ENCODE peak calls at places on chromosomes 2 and 18, in four cellular contexts. One of them, this sample, is unnamed.

GRCh38 chr2:11676640-11677039 is 6.6 kb upstream of the NTSR2 start:
- DNase-seq in transverse colon: no peak
- DNase-seq in WERI-Rb-1: peak
- DNase-seq in IMR-90: no peak
- DNase-seq in this sample: no peak

GRCh38 chr18:79519751-79520472 is 124.2 kb downstream of the NFATC1 start:
- DNase-seq in IMR-90: peak
- DNase-seq in transverse colon: no peak
- DNase-seq in WERI-Rb-1: no peak
- DNase-seq in this sample: no peak

GRCh38 chr2:12861344-12861942 is 144.7 kb downstream of the TRIB2 start:
- DNase-seq in WERI-Rb-1: no peak
- DNase-seq in IMR-90: peak
- DNase-seq in transverse colon: no peak
- DNase-seq in this sample: no peak

GRCh38 chr2:17171446-17172049 is 346.7 kb downstream of the RAD51AP2 start:
- DNase-seq in transverse colon: no peak
- DNase-seq in IMR-90: peak
- DNase-seq in WERI-Rb-1: peak
- DNase-seq in this sample: no peak

GRCh38 chr2:12347049-12347448 is 369.7 kb upstream of the TRIB2 start:
- DNase-seq in transverse colon: no peak
- DNase-seq in IMR-90: peak
- DNase-seq in WERI-Rb-1: no peak
- DNase-seq in this sample: no peak

GRCh38 chr2:188596054-188596453 is 304.4 kb downstream of the GULP1 start:
- DNase-seq in transverse colon: no peak
- DNase-seq in WERI-Rb-1: no peak
- DNase-seq in IMR-90: peak
- DNase-seq in this sample: no peak

GRCh38 chr2:189327879-189328351 is 113.4 kb upstream of the WDR75 start:
- DNase-seq in transverse colon: no peak
- DNase-seq in IMR-90: peak
- DNase-seq in WERI-Rb-1: no peak
- DNase-seq in this sample: no peak

GRCh38 chr2:219709261-219709867 is 81.9 kb downstream of the SLC4A3 start:
- DNase-seq in WERI-Rb-1: no peak
- DNase-seq in transverse colon: no peak
- DNase-seq in IMR-90: no peak
- DNase-seq in this sample: no peak

GRCh38 chr2:42328148-42328833 is 32.7 kb downstream of the COX7A2L start:
- DNase-seq in WERI-Rb-1: no peak
- DNase-seq in IMR-90: peak
- DNase-seq in transverse colon: no peak
- DNase-seq in this sample: no peak

GRCh38 chr2:240468300-240469238 is 33.1 kb downstream of the GPC1 start:
- DNase-seq in transverse colon: peak
- DNase-seq in WERI-Rb-1: peak
- DNase-seq in IMR-90: no peak
- DNase-seq in this sample: no peak

GRCh38 chr2:25817006-25817405 is 61.3 kb downstream of the ASXL2 start:
- DNase-seq in transverse colon: no peak
- DNase-seq in IMR-90: peak
- DNase-seq in WERI-Rb-1: no peak
- DNase-seq in this sample: no peak

GRCh38 chr2:179263015-179263414 is 1.6 kb downstream of the SESTD1 start:
- DNase-seq in IMR-90: peak
- DNase-seq in WERI-Rb-1: no peak
- DNase-seq in transverse colon: no peak
- DNase-seq in this sample: no peak

GRCh38 chr2:26587966-26588365 is 53.2 kb downstream of the CIB4 start:
- DNase-seq in IMR-90: no peak
- DNase-seq in transverse colon: no peak
- DNase-seq in WERI-Rb-1: peak
- DNase-seq in this sample: no peak

GRCh38 chr2:68714866-68715265 is 19.7 kb upstream of the ARHGAP25 start:
- DNase-seq in IMR-90: no peak
- DNase-seq in transverse colon: peak
- DNase-seq in WERI-Rb-1: no peak
- DNase-seq in this sample: peak

GRCh38 chr2:61470122-61470951 is 550 bp downstream of the USP34 start:
- DNase-seq in WERI-Rb-1: peak
- DNase-seq in IMR-90: no peak
- DNase-seq in transverse colon: peak
- DNase-seq in this sample: peak

GRCh38 chr2:100921685-100922161 is 80.4 kb upstream of the RPL31 start:
- DNase-seq in IMR-90: peak
- DNase-seq in WERI-Rb-1: no peak
- DNase-seq in transverse colon: no peak
- DNase-seq in this sample: no peak

GRCh38 chr18:136433-136832 is 21.9 kb upstream of the USP14 start:
- DNase-seq in IMR-90: no peak
- DNase-seq in transverse colon: peak
- DNase-seq in WERI-Rb-1: no peak
- DNase-seq in this sample: no peak

GRCh38 chr18:59821983-59822382 is 77.8 kb upstream of the PMAIP1 start:
- DNase-seq in WERI-Rb-1: no peak
- DNase-seq in transverse colon: no peak
- DNase-seq in IMR-90: peak
- DNase-seq in this sample: no peak

GRCh38 chr2:120323214-120323613 is 22.7 kb upstream of the INHBB start:
- DNase-seq in WERI-Rb-1: no peak
- DNase-seq in IMR-90: peak
- DNase-seq in transverse colon: no peak
- DNase-seq in this sample: peak

GRCh38 chr18:52766002-52766540 is 426.1 kb downstream of the DCC start:
- DNase-seq in WERI-Rb-1: no peak
- DNase-seq in transverse colon: no peak
- DNase-seq in IMR-90: no peak
- DNase-seq in this sample: no peak

GRCh38 chr18:3782901-3783300 is 332.9 kb downstream of the TGIF1 start:
- DNase-seq in IMR-90: peak
- DNase-seq in transverse colon: no peak
- DNase-seq in WERI-Rb-1: no peak
- DNase-seq in this sample: no peak

GRCh38 chr2:230875347-230876315 is 10.9 kb downstream of the ITM2C start:
- DNase-seq in IMR-90: no peak
- DNase-seq in WERI-Rb-1: no peak
- DNase-seq in transverse colon: no peak
- DNase-seq in this sample: no peak

GRCh38 chr18:62637807-62638687 is 77.3 kb upstream of the PHLPP1 start:
- DNase-seq in transverse colon: peak
- DNase-seq in WERI-Rb-1: peak
- DNase-seq in IMR-90: peak
- DNase-seq in this sample: no peak

GRCh38 chr2:234496442-234496834 is 443 bp downstream of the ARL4C start:
- DNase-seq in WERI-Rb-1: peak
- DNase-seq in IMR-90: no peak
- DNase-seq in transverse colon: peak
- DNase-seq in this sample: no peak

GRCh38 chr2:238420878-238421694 is 5.6 kb upstream of the ASB1 start:
- DNase-seq in transverse colon: no peak
- DNase-seq in WERI-Rb-1: no peak
- DNase-seq in IMR-90: no peak
- DNase-seq in this sample: no peak

GRCh38 chr2:240624011-240624949 is 1.0 kb upstream of the GPR35 start:
- DNase-seq in transverse colon: no peak
- DNase-seq in WERI-Rb-1: peak
- DNase-seq in IMR-90: no peak
- DNase-seq in this sample: peak

GRCh38 chr2:71609029-71609428 is 155.7 kb downstream of the DYSF start:
- DNase-seq in IMR-90: no peak
- DNase-seq in WERI-Rb-1: no peak
- DNase-seq in transverse colon: no peak
- DNase-seq in this sample: no peak

GRCh38 chr2:233901884-233902283 is 15.3 kb upstream of the TRPM8 start:
- DNase-seq in transverse colon: no peak
- DNase-seq in WERI-Rb-1: peak
- DNase-seq in IMR-90: no peak
- DNase-seq in this sample: no peak

GRCh38 chr2:192151848-192152247 is 42.9 kb downstream of the TMEFF2 start:
- DNase-seq in transverse colon: no peak
- DNase-seq in WERI-Rb-1: no peak
- DNase-seq in IMR-90: peak
- DNase-seq in this sample: no peak

GRCh38 chr2:118185210-118186109 is 97.2 kb downstream of the INSIG2 start:
- DNase-seq in IMR-90: peak
- DNase-seq in transverse colon: peak
- DNase-seq in WERI-Rb-1: peak
- DNase-seq in this sample: peak

GRCh38 chr2:117714761-117715160 is 99.7 kb upstream of the DDX18 start:
- DNase-seq in IMR-90: no peak
- DNase-seq in WERI-Rb-1: no peak
- DNase-seq in transverse colon: no peak
- DNase-seq in this sample: no peak

GRCh38 chr18:5600376-5601071 is 56.7 kb upstream of the EPB41L3 start:
- DNase-seq in WERI-Rb-1: no peak
- DNase-seq in transverse colon: no peak
- DNase-seq in IMR-90: peak
- DNase-seq in this sample: no peak

GRCh38 chr18:26863122-26863879 is 2.2 kb downstream of the AQP4 start:
- DNase-seq in transverse colon: peak
- DNase-seq in WERI-Rb-1: peak
- DNase-seq in IMR-90: no peak
- DNase-seq in this sample: peak

GRCh38 chr2:26401739-26402541 is at the start of gene DRC1:
- DNase-seq in WERI-Rb-1: no peak
- DNase-seq in transverse colon: peak
- DNase-seq in IMR-90: peak
- DNase-seq in this sample: peak

GRCh38 chr2:233674995-233675394 is 3.3 kb downstream of the UGT1A9 start:
- DNase-seq in WERI-Rb-1: peak
- DNase-seq in transverse colon: no peak
- DNase-seq in IMR-90: no peak
- DNase-seq in this sample: no peak

GRCh38 chr2:127909019-127909418 is 23.3 kb upstream of the AMMECR1L start:
- DNase-seq in IMR-90: no peak
- DNase-seq in transverse colon: no peak
- DNase-seq in WERI-Rb-1: peak
- DNase-seq in this sample: no peak

GRCh38 chr2:44970846-44971450 is 29.4 kb downstream of the SIX3 start:
- DNase-seq in IMR-90: peak
- DNase-seq in WERI-Rb-1: no peak
- DNase-seq in transverse colon: no peak
- DNase-seq in this sample: no peak

GRCh38 chr2:232573042-232573441 is 22.6 kb downstream of the EIF4E2 start:
- DNase-seq in transverse colon: no peak
- DNase-seq in WERI-Rb-1: no peak
- DNase-seq in IMR-90: no peak
- DNase-seq in this sample: no peak
- H3K4me3 ChIP-seq in transverse colon: no peak
- H3K4me3 ChIP-seq in WERI-Rb-1: no peak
- H3K4me3 ChIP-seq in IMR-90: no peak
- H3K4me3 ChIP-seq in this sample: no peak

GRCh38 chr2:168734199-168734746 is 68.2 kb upstream of the NOSTRIN start:
- DNase-seq in IMR-90: no peak
- DNase-seq in WERI-Rb-1: no peak
- DNase-seq in transverse colon: no peak
- DNase-seq in this sample: peak
- H3K4me3 ChIP-seq in IMR-90: no peak
- H3K4me3 ChIP-seq in WERI-Rb-1: no peak
- H3K4me3 ChIP-seq in transverse colon: no peak
- H3K4me3 ChIP-seq in this sample: no peak

GRCh38 chr18:46271488-46271887 is 167.3 kb downstream of the HAUS1 start:
- DNase-seq in IMR-90: no peak
- DNase-seq in WERI-Rb-1: no peak
- DNase-seq in transverse colon: no peak
- DNase-seq in this sample: no peak
- H3K4me3 ChIP-seq in IMR-90: no peak
- H3K4me3 ChIP-seq in WERI-Rb-1: no peak
- H3K4me3 ChIP-seq in transverse colon: no peak
- H3K4me3 ChIP-seq in this sample: no peak

GRCh38 chr2:73292316-73292905 is 937 bp downstream of the EGR4 start:
- DNase-seq in WERI-Rb-1: peak
- DNase-seq in transverse colon: no peak
- DNase-seq in IMR-90: no peak
- DNase-seq in this sample: no peak
- H3K4me3 ChIP-seq in WERI-Rb-1: peak
- H3K4me3 ChIP-seq in transverse colon: no peak
- H3K4me3 ChIP-seq in IMR-90: no peak
- H3K4me3 ChIP-seq in this sample: no peak

GRCh38 chr18:7084766-7085080 is 32.9 kb downstream of the LAMA1 start:
- DNase-seq in transverse colon: no peak
- DNase-seq in WERI-Rb-1: no peak
- DNase-seq in IMR-90: peak
- DNase-seq in this sample: no peak

GRCh38 chr18:7079231-7079630 is 38.4 kb downstream of the LAMA1 start:
- DNase-seq in IMR-90: no peak
- DNase-seq in WERI-Rb-1: no peak
- DNase-seq in transverse colon: no peak
- DNase-seq in this sample: no peak

GRCh38 chr18:7084080-7084765 is 33.4 kb downstream of the LAMA1 start:
- DNase-seq in transverse colon: no peak
- DNase-seq in IMR-90: peak
- DNase-seq in WERI-Rb-1: no peak
- DNase-seq in this sample: no peak

DNA sequence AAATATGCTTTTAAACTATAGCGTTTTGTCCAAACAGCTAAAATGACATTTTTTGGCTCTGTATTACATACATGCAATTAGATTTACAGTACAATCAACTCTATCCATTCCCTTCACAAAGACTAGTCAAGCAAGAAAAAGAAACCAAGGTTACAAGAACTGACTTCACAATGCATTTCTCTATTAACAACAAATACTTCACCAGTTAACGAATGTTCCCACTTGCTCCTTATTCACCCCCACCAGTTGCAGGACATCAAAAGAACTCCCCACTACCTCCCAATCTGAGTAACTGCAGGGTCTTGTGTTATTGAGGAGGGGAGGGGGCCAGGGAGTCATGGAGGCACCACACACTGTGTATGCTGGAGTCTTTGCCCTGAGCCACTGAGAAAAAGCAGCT is 34.9 kb downstream of the LAMA1 start:
- DNase-seq in transverse colon: no peak
- DNase-seq in WERI-Rb-1: no peak
- DNase-seq in IMR-90: no peak
- DNase-seq in this sample: no peak
- H3K4me3 ChIP-seq in transverse colon: no peak
- H3K4me3 ChIP-seq in WERI-Rb-1: no peak
- H3K4me3 ChIP-seq in IMR-90: no peak
- H3K4me3 ChIP-seq in this sample: no peak